ENCODE peak calls at places on chromosomes 13 and 19, in seven cellular contexts. Q is tibial artery; O is thyroid gland; Y is dermis microvascular lymphatic vessel endothelial cell; L is stimulated activated CD8-positive, alpha-beta memory T cell treated with anti-CD3 and anti-CD28 coated beads, Interleukin-7, amount 100 ng/mL, for 1 hour; X is CD8-positive, alpha-beta T cell; Z is stimulated activated CD4-positive, alpha-beta T cell treated with anti-CD3 and anti-CD28 coated beads, Interleukin-2, amount 100 ng/mL, for 24 hours. U is an unnamed sample.

GRCh38 chr13:70310720-70311119 is 202.5 kb upstream of the KLHL1 start:
- DNase-seq in Q (no peak), O (no peak), Y (no peak), L (no peak), X (no peak), Z (no peak), U (no peak)

GRCh38 chr13:45974500-45974899 is 78.0 kb downstream of the ZC3H13 start:
- DNase-seq in Q (no peak), O (no peak), Y (no peak), L (no peak), X (no peak), Z (no peak), U (no peak)

GRCh38 chr19:17623224-17623935 is 64.8 kb downstream of the UNC13A start:
- DNase-seq in Q (no peak), O (no peak), Y (no peak), L (no peak), X (no peak), Z (no peak), U (no peak)

GRCh38 chr13:23323946-23324709 is 109.4 kb downstream of the SACS start:
- DNase-seq in Q (no peak), O (no peak), Y (no peak), L (no peak), X (no peak), Z (no peak), U (no peak)

GRCh38 chr19:55145241-55145640 is 3.8 kb downstream of the TNNT1 start:
- DNase-seq in Q (no peak), O (no peak), Y (no peak), L (no peak), X (no peak), Z (no peak), U (no peak)

GRCh38 chr13:38979891-38980627 is 10.6 kb downstream of the STOML3 start:
- DNase-seq in Q (no peak), O (no peak), Y (no peak), L (no peak), X (no peak), Z (no peak), U (no peak)

GRCh38 chr13:35552172-35552844 is 75.8 kb upstream of the MAB21L1 start:
- DNase-seq in Q (no peak), O (no peak), Y (no peak), L (no peak), X (no peak), Z (no peak), U (no peak)

GRCh38 chr13:113298001-113298945 is 1.2 kb downstream of the LAMP1 start:
- DNase-seq in Q (no peak), O (no peak), Y (no peak), L (no peak), X (no peak), Z (no peak), U (no peak)

GRCh38 chr19:49417090-49417489 is 6.2 kb downstream of the PTH2 start:
- DNase-seq in Q (no peak), O (no peak), Y (no peak), L (no peak), X (no peak), Z (no peak), U (no peak)

GRCh38 chr13:30376426-30377311 is 45.6 kb upstream of the UBE2L5 start:
- DNase-seq in Q (no peak), O (peak; percentile 79), Y (no peak), L (peak; percentile 43), X (peak; percentile 61), Z (peak; percentile 55), U (peak; percentile 91)

GRCh38 chr13:102589291-102589822 is 7.4 kb upstream of the TPP2 start:
- DNase-seq in Q (no peak), O (no peak), Y (no peak), L (no peak), X (no peak), Z (no peak), U (no peak)

GRCh38 chr19:45352062-45352461 is 11.5 kb downstream of the KLC3 start:
- DNase-seq in Q (no peak), O (no peak), Y (no peak), L (no peak), X (no peak), Z (no peak), U (peak; percentile 71)

GRCh38 chr13:110815471-110816204 is 99.2 kb downstream of the ANKRD10 start:
- DNase-seq in Q (no peak), O (no peak), Y (no peak), L (no peak), X (no peak), Z (no peak), U (no peak)

GRCh38 chr13:75762066-75762937 is 126.2 kb downstream of the LMO7 start:
- DNase-seq in Q (no peak), O (peak; percentile 69), Y (no peak), L (no peak), X (no peak), Z (peak; percentile 30), U (no peak)

GRCh38 chr19:294819-295686 is 3.9 kb upstream of the PLPP2 start:
- DNase-seq in Q (no peak), O (peak; percentile 42), Y (no peak), L (no peak), X (peak; percentile 27), Z (peak; percentile 55), U (no peak)

GRCh38 chr19:703651-704446 is 4.9 kb upstream of the PALM start:
- DNase-seq in Q (peak; percentile 72), O (peak; percentile 66), Y (no peak), L (peak; percentile 38), X (peak; percentile 52), Z (peak; percentile 61), U (peak; percentile 92)

GRCh38 chr13:70795484-70795883 is 687.2 kb upstream of the KLHL1 start:
- DNase-seq in Q (no peak), O (no peak), Y (no peak), L (no peak), X (no peak), Z (no peak), U (no peak)

GRCh38 chr13:26628706-26629105 is 71.2 kb downstream of the WASF3 start:
- DNase-seq in Q (no peak), O (peak; percentile 24), Y (no peak), L (no peak), X (no peak), Z (no peak), U (no peak)

GRCh38 chr19:55256562-55257460 is 2.0 kb downstream of the PPP6R1 start:
- DNase-seq in Q (no peak), O (peak; percentile 79), Y (no peak), L (no peak), X (no peak), Z (no peak), U (peak; percentile 75)

GRCh38 chr19:3336680-3337523 is 29.5 kb upstream of the NFIC start:
- DNase-seq in Q (peak; percentile 90), O (peak; percentile 99), Y (no peak), L (no peak), X (no peak), Z (no peak), U (no peak)

GRCh38 chr13:90098580-90098979 is 1248.9 kb upstream of the MIR17HG start:
- DNase-seq in Q (no peak), O (no peak), Y (no peak), L (no peak), X (no peak), Z (no peak), U (no peak)

GRCh38 chr19:18529782-18530181 is 7.9 kb upstream of the ELL start:
- DNase-seq in Q (no peak), O (no peak), Y (no peak), L (no peak), X (no peak), Z (no peak), U (no peak)

U was measured in spleen.